ENCODE peak calls at places on chromosomes 12 and 14, in five cellular contexts. D is lower lobe of right lung, W is brain microvascular endothelial cell, U is heart left ventricle, F is left ventricle myocardium inferior. E is an unnamed sample.

GRCh38 chr12:59453461-59453860 is 142.4 kb upstream of the SLC16A7 start:
- DNase-seq in U (no peak), F (no peak), D (no peak), W (no peak), E (no peak)

GRCh38 chr12:91442535-91442934 is 259.9 kb upstream of the DCN start:
- DNase-seq in D (no peak), U (no peak), F (no peak), W (no peak), E (no peak)

GRCh38 chr12:123488539-123489230 is 30.7 kb downstream of the SNRNP35 start:
- DNase-seq in F (no peak), U (no peak), D (no peak), W (no peak), E (no peak)

GRCh38 chr14:61434315-61434714 is 112.9 kb downstream of the PRKCH start:
- DNase-seq in D (no peak), U (no peak), W (peak), F (no peak), E (no peak)

GRCh38 chr14:39169541-39169900 is 612 bp downstream of the TRAPPC6B start:
- DNase-seq in D (no peak), W (no peak), F (no peak), U (no peak), E (no peak)

GRCh38 chr12:121996050-121996944 is 25.4 kb upstream of the BCL7A start:
- DNase-seq in F (no peak), U (no peak), W (no peak), D (no peak), E (no peak)

GRCh38 chr14:34722723-34723545 is 8.5 kb upstream of the CFL2 start:
- DNase-seq in U (peak), F (no peak), D (no peak), W (peak), E (peak)

GRCh38 chr14:81246561-81247270 is 26.0 kb upstream of the GTF2A1 start:
- DNase-seq in U (no peak), W (no peak), D (peak), F (no peak), E (peak)

GRCh38 chr14:72503696-72504368 is 390.1 kb downstream of the DPF3 start:
- DNase-seq in F (no peak), W (no peak), D (no peak), U (no peak), E (no peak)

GRCh38 chr12:26402648-26403047 is 207.3 kb downstream of the SSPN start:
- DNase-seq in U (no peak), D (no peak), F (no peak), W (no peak), E (no peak)

GRCh38 chr12:575948-576612 is 87.2 kb downstream of the NINJ2 start:
- DNase-seq in D (peak), W (peak), U (peak), F (peak), E (no peak)

GRCh38 chr12:23084236-23084995 is 459.4 kb downstream of the ETNK1 start:
- DNase-seq in D (no peak), W (peak), F (no peak), U (no peak), E (peak)

GRCh38 chr12:50554651-50555050 is 49.9 kb downstream of the DIP2B start:
- DNase-seq in F (no peak), U (no peak), W (no peak), D (no peak), E (no peak)

GRCh38 chr12:56994231-56994746 is 12.1 kb downstream of the ZBTB39 start:
- DNase-seq in F (no peak), W (no peak), D (no peak), U (no peak), E (no peak)

GRCh38 chr14:89451229-89451628 is 34.2 kb upstream of the FOXN3 start:
- DNase-seq in W (no peak), F (no peak), D (no peak), U (no peak), E (no peak)

GRCh38 chr14:76720382-76720813 is 40.9 kb upstream of the VASH1 start:
- DNase-seq in U (peak), W (no peak), F (peak), D (peak), E (no peak)